ENCODE peak calls at places on chromosomes 2 and 18, in four cellular contexts. K, U, T and S are unnamed samples.

GRCh38 chr2:15953891-15954680 is 13.7 kb downstream of the MYCN start:
- DNase-seq in K (no peak), U (no peak), T (no peak), S (no peak)

GRCh38 chr2:136376798-136377211 is 258.9 kb upstream of the CXCR4 start:
- DNase-seq in K (no peak), U (peak), T (no peak), S (no peak)

GRCh38 chr2:233009661-233010060 is 3.4 kb downstream of the NGEF start:
- DNase-seq in K (no peak), U (no peak), T (no peak), S (no peak)

GRCh38 chr2:10265328-10266132 is 37.2 kb upstream of the HPCAL1 start:
- DNase-seq in K (no peak), U (no peak), T (no peak), S (no peak)

GRCh38 chr18:3283908-3284307 is 22.0 kb downstream of the MYL12B start:
- DNase-seq in K (no peak), U (no peak), T (no peak), S (no peak)

GRCh38 chr18:12420831-12421421 is 13.2 kb downstream of the PRELID3A start:
- DNase-seq in K (peak), U (no peak), T (peak), S (no peak)

GRCh38 chr2:7707723-7708122 is 790.5 kb downstream of the RNF144A start:
- DNase-seq in K (no peak), U (no peak), T (no peak), S (no peak)

GRCh38 chr18:35158728-35159443 is 81.9 kb upstream of the ZNF397 start:
- DNase-seq in K (no peak), U (no peak), T (no peak), S (peak)

GRCh38 chr2:236393101-236393500 is 128.9 kb upstream of the ASB18 start:
- DNase-seq in K (no peak), U (no peak), T (no peak), S (no peak)

GRCh38 chr2:195360242-195360641 is 296.8 kb upstream of the SLC39A10 start:
- DNase-seq in K (no peak), U (no peak), T (no peak), S (no peak)

GRCh38 chr2:58984731-58985130 is 743.6 kb upstream of the FANCL start:
- DNase-seq in K (no peak), U (no peak), T (no peak), S (no peak)

GRCh38 chr2:222576390-222577081 is 79.4 kb downstream of the FARSB start:
- DNase-seq in K (no peak), U (no peak), T (no peak), S (no peak)

GRCh38 chr2:8094571-8094970 is 587.3 kb upstream of the ID2 start:
- DNase-seq in K (no peak), U (no peak), T (no peak), S (no peak)

GRCh38 chr18:42030586-42031182 is 75.7 kb downstream of the PIK3C3 start:
- DNase-seq in K (no peak), U (no peak), T (peak), S (peak)

GRCh38 chr2:33806041-33806440 is 206.9 kb upstream of the FAM98A start:
- DNase-seq in K (no peak), U (no peak), T (no peak), S (no peak)

GRCh38 chr2:220162320-220162719 is 534.9 kb downstream of the SLC4A3 start:
- DNase-seq in K (no peak), U (no peak), T (no peak), S (no peak)

GRCh38 chr2:74571058-74571457 is 16.5 kb downstream of the DOK1 start:
- DNase-seq in K (no peak), U (no peak), T (peak), S (peak)

GRCh38 chr2:43114210-43114609 is 112.2 kb downstream of the ZFP36L2 start:
- DNase-seq in K (peak), U (no peak), T (no peak), S (no peak)